ENCODE peak calls at places on chromosomes 5 and 9, in six cellular contexts. One of them, this sample, is unnamed.

GRCh38 chr9:121929893-121930875 is 162.9 kb downstream of the TTLL11 start:
- DNase-seq in COR-L47: no peak
- DNase-seq in stimulated activated CD4-positive, alpha-beta T cell treated with anti-CD3 and anti-CD28 coated beads, Interleukin-15, amount 100 ng/mL, for 24 hours: no peak
- DNase-seq in bronchial epithelial cell: no peak
- DNase-seq in HFFc6: no peak
- DNase-seq in T-helper 1 cell: no peak
- DNase-seq in this sample: no peak

GRCh38 chr5:61311056-61311455 is 21.0 kb upstream of the ZSWIM6 start:
- DNase-seq in bronchial epithelial cell: no peak
- DNase-seq in COR-L47: no peak
- DNase-seq in stimulated activated CD4-positive, alpha-beta T cell treated with anti-CD3 and anti-CD28 coated beads, Interleukin-15, amount 100 ng/mL, for 24 hours: no peak
- DNase-seq in T-helper 1 cell: no peak
- DNase-seq in HFFc6: no peak
- DNase-seq in this sample: no peak

GRCh38 chr5:148457183-148457620 is 73.4 kb downstream of the FBXO38 start:
- DNase-seq in HFFc6: no peak
- DNase-seq in COR-L47: peak
- DNase-seq in bronchial epithelial cell: peak
- DNase-seq in T-helper 1 cell: peak
- DNase-seq in stimulated activated CD4-positive, alpha-beta T cell treated with anti-CD3 and anti-CD28 coated beads, Interleukin-15, amount 100 ng/mL, for 24 hours: peak
- DNase-seq in this sample: no peak

GRCh38 chr5:36683821-36684434 is 77.5 kb downstream of the SLC1A3 start:
- DNase-seq in HFFc6: no peak
- DNase-seq in T-helper 1 cell: no peak
- DNase-seq in stimulated activated CD4-positive, alpha-beta T cell treated with anti-CD3 and anti-CD28 coated beads, Interleukin-15, amount 100 ng/mL, for 24 hours: no peak
- DNase-seq in COR-L47: no peak
- DNase-seq in bronchial epithelial cell: no peak
- DNase-seq in this sample: peak

GRCh38 chr9:98097836-98098235 is 21.2 kb downstream of the TRIM14 start:
- DNase-seq in COR-L47: no peak
- DNase-seq in T-helper 1 cell: no peak
- DNase-seq in HFFc6: no peak
- DNase-seq in bronchial epithelial cell: peak
- DNase-seq in stimulated activated CD4-positive, alpha-beta T cell treated with anti-CD3 and anti-CD28 coated beads, Interleukin-15, amount 100 ng/mL, for 24 hours: peak
- DNase-seq in this sample: no peak

GRCh38 chr5:55750063-55750462 is 12.2 kb downstream of the DDX4 start:
- DNase-seq in T-helper 1 cell: no peak
- DNase-seq in COR-L47: no peak
- DNase-seq in bronchial epithelial cell: no peak
- DNase-seq in stimulated activated CD4-positive, alpha-beta T cell treated with anti-CD3 and anti-CD28 coated beads, Interleukin-15, amount 100 ng/mL, for 24 hours: no peak
- DNase-seq in HFFc6: no peak
- DNase-seq in this sample: no peak

GRCh38 chr5:66796306-66797292 is 200.4 kb downstream of the MAST4 start:
- DNase-seq in COR-L47: peak
- DNase-seq in bronchial epithelial cell: no peak
- DNase-seq in HFFc6: no peak
- DNase-seq in T-helper 1 cell: no peak
- DNase-seq in stimulated activated CD4-positive, alpha-beta T cell treated with anti-CD3 and anti-CD28 coated beads, Interleukin-15, amount 100 ng/mL, for 24 hours: no peak
- DNase-seq in this sample: no peak

GRCh38 chr5:125798311-125798710 is 624.9 kb upstream of the GRAMD2B start:
- DNase-seq in bronchial epithelial cell: peak
- DNase-seq in stimulated activated CD4-positive, alpha-beta T cell treated with anti-CD3 and anti-CD28 coated beads, Interleukin-15, amount 100 ng/mL, for 24 hours: no peak
- DNase-seq in T-helper 1 cell: no peak
- DNase-seq in HFFc6: no peak
- DNase-seq in COR-L47: no peak
- DNase-seq in this sample: no peak

GRCh38 chr5:150141544-150142188 is 14.0 kb downstream of the PDGFRB start:
- DNase-seq in T-helper 1 cell: no peak
- DNase-seq in bronchial epithelial cell: no peak
- DNase-seq in stimulated activated CD4-positive, alpha-beta T cell treated with anti-CD3 and anti-CD28 coated beads, Interleukin-15, amount 100 ng/mL, for 24 hours: no peak
- DNase-seq in COR-L47: no peak
- DNase-seq in HFFc6: peak
- DNase-seq in this sample: peak

GRCh38 chr9:134025606-134026541 is 593 bp downstream of the BRD3OS start:
- DNase-seq in stimulated activated CD4-positive, alpha-beta T cell treated with anti-CD3 and anti-CD28 coated beads, Interleukin-15, amount 100 ng/mL, for 24 hours: peak
- DNase-seq in COR-L47: peak
- DNase-seq in bronchial epithelial cell: peak
- DNase-seq in T-helper 1 cell: peak
- DNase-seq in HFFc6: peak
- DNase-seq in this sample: peak

This sample was measured in GM04504.